ENCODE peak calls at places on chromosomes 16 and 17, in nine cellular contexts. F is NB4, M is omental fat pad, Z is choroid plexus epithelial cell, R is ovary, K is fibroblast of lung, W is WTC11, I is AG04450, D is SK-N-SH. P is an unnamed sample.

GRCh38 chr17:30278032-30278431 is 13.7 kb downstream of the BLMH start:
- DNase-seq in D (peak; percentile 45), F (peak; percentile 58), M (no peak), W (no peak), K (peak; percentile 29), Z (peak; percentile 91), R (no peak), I (no peak), P (peak; percentile 68)

GRCh38 chr17:50261051-50261915 is 13.0 kb upstream of the TMEM92 start:
- DNase-seq in I (no peak), F (no peak), K (no peak), R (no peak), D (peak; percentile 29), Z (no peak), M (no peak), W (no peak), P (no peak)

GRCh38 chr17:79865351-79866210 is 26.3 kb upstream of the CBX4 start:
- DNase-seq in D (peak; percentile 19), F (no peak), R (no peak), I (no peak), Z (no peak), M (no peak), K (no peak), W (no peak), P (no peak)

GRCh38 chr17:63358956-63359355 is 87.2 kb downstream of the CYB561 start:
- DNase-seq in R (no peak), D (no peak), W (no peak), M (no peak), K (no peak), I (no peak), Z (no peak), F (no peak), P (no peak)

GRCh38 chr17:65530985-65531507 is 30.4 kb downstream of the AXIN2 start:
- DNase-seq in R (no peak), W (no peak), F (no peak), Z (peak; percentile 89), D (peak; percentile 48), I (peak; percentile 79), M (no peak), K (peak; percentile 82), P (peak; percentile 62)

GRCh38 chr17:38461683-38462082 is 33.4 kb downstream of the ARHGAP23 start:
- DNase-seq in Z (no peak), D (no peak), R (peak; percentile 20), F (no peak), W (no peak), I (no peak), K (no peak), M (no peak), P (no peak)

GRCh38 chr16:79599256-79599836 is 1.2 kb downstream of the MAF start:
- DNase-seq in R (peak; percentile 67), K (peak; percentile 38), Z (peak; percentile 17), D (peak; percentile 66), M (no peak), I (no peak), F (no peak), W (peak; percentile 38), P (no peak)

GRCh38 chr16:79580465-79581200 is 19.9 kb downstream of the MAF start:
- DNase-seq in I (no peak), K (no peak), W (no peak), F (no peak), R (no peak), Z (no peak), D (no peak), M (no peak), P (no peak)

GRCh38 chr16:55499951-55500350 is 8.9 kb upstream of the LPCAT2 start:
- DNase-seq in R (no peak), Z (peak; percentile 98), D (no peak), K (peak; percentile 100), W (no peak), M (no peak), F (peak; percentile 69), I (peak; percentile 98), P (peak; percentile 99)

GRCh38 chr17:59492091-59492451 is 73.3 kb upstream of the DHX40 start:
- DNase-seq in M (no peak), K (no peak), D (no peak), Z (no peak), F (no peak), W (no peak), R (no peak), I (no peak), P (no peak)

GRCh38 chr17:79034931-79035485 is 11.0 kb downstream of the C1QTNF1 start:
- DNase-seq in K (no peak), R (no peak), M (no peak), D (no peak), F (no peak), W (no peak), Z (no peak), I (no peak), P (no peak)

GRCh38 chr17:32684087-32684828 is 192.7 kb downstream of the MYO1D start:
- DNase-seq in W (no peak), R (no peak), F (no peak), I (no peak), M (no peak), Z (no peak), K (no peak), D (no peak), P (no peak)

GRCh38 chr16:25966172-25967097 is 274.7 kb downstream of the HS3ST4 start:
- DNase-seq in M (no peak), F (no peak), Z (no peak), K (no peak), I (no peak), D (no peak), R (no peak), W (no peak), P (no peak)

GRCh38 chr17:61496957-61497653 is 44.9 kb downstream of the TBX4 start:
- DNase-seq in M (no peak), K (no peak), F (no peak), Z (no peak), D (no peak), W (no peak), I (no peak), R (no peak), P (no peak)

GRCh38 chr16:73368715-73369114 is 320.8 kb upstream of the ZFHX3 start:
- DNase-seq in F (no peak), M (no peak), D (no peak), I (no peak), Z (no peak), W (no peak), R (no peak), K (no peak), P (no peak)

GRCh38 chr17:38616361-38616760 is 10.6 kb upstream of the SRCIN1 start:
- DNase-seq in F (no peak), R (no peak), D (no peak), K (no peak), W (no peak), M (no peak), I (no peak), Z (no peak), P (no peak)

GRCh38 chr16:31377210-31377903 is 15.8 kb upstream of the ITGAD start:
- DNase-seq in K (no peak), W (no peak), R (no peak), M (no peak), I (no peak), D (no peak), Z (no peak), F (no peak), P (no peak)

DNA sequence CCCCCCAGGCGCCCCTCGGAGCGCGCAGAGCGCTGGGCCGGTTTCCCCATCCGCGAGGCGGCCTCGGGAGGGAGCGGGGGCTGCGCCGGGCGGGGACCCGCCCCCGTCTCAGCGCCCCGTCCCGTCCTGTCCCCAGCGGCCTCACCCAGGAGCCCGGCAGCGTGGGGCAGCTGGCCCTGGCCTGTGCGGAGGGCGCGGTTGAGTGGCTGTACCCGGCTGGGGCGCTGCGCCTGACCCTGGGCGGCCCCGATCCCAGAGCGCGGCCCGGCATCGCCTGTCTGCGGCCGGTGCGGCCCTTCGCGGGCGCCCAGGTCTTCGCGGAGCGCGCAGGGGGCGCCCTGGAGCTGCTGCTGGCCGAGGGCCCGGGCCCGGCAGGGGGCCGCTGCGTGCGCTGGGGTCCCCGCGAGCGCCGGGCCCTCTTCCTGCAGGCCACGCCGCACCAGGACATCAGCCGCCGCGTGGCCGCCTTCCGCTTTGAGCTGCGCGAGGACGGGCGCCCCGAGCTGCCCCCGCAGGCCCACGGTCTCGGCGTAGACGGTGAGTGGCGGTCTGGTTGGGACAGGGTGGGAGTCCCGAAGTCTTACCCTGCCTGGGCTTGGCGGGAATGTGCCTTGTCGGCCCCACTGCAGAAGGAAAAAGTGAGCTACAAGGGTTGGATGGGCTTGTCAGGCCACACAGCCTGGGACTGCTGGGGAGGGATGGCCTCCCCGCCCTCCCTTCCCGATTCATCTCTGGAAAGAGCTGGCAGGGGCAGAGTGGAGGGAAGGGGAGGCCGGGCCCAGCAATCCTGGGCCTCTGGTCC is 731 bp downstream of the METRN start:
- DNase-seq in M (no peak), Z (peak; percentile 39), F (peak; percentile 51), K (peak; percentile 31), I (no peak), R (no peak), D (peak; percentile 81), W (no peak), P (no peak)
- TF ChIP-seq CTCF in M (no peak), Z (no peak), F (no peak), K (no peak), I (no peak), R (no peak), D (peak; percentile 28), W (no peak), P (no peak)

GRCh38 chr16:8251298-8251697 is 339.0 kb downstream of the TMEM114 start:
- DNase-seq in W (no peak), M (no peak), I (no peak), R (no peak), K (no peak), Z (no peak), D (no peak), F (no peak), P (no peak)
- TF ChIP-seq CTCF in W (no peak), M (no peak), I (no peak), R (no peak), K (no peak), Z (no peak), D (no peak), F (no peak), P (no peak)

DNA sequence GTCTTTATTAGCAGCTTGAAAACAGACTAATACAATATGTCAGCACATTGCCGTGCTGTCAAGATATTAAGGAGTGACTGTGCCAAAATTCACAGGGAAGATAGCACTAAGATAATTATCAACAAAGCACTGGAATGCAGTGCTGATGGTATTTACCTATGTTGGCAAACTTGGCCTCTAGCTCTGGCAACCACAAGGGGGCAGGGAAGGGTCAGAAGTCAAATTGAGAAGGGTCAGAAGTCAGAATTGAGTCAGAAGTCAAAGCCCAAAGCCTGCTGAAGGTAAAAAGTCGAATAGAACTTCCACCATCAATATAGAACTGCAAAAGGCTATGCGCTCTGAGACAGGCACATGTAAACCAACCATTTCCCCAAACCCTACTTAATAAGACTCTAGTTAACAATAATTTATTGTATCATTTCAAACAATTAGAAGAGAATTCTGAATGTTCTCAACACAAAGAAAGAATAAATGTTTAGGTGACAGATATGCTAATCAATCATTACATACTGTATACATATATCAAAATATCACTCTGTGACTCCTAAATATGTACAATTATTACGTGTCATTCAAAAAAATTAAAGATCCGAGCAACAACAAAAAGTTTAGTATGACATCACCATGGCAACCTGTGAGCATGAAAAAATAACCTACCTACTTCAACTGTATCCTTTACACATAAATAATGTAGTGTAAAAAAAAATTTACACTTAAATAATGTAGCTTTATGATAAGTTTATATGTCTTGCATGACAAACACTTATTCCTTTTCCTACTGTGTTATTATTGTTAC is 916.1 kb downstream of the KCNJ2 start:
- DNase-seq in W (peak; percentile 70), R (no peak), M (no peak), Z (no peak), D (peak; percentile 30), F (peak; percentile 28), K (no peak), I (no peak), P (no peak)
- TF ChIP-seq CTCF in W (peak; percentile 63), R (no peak), M (no peak), Z (peak; percentile 34), D (peak; percentile 63), F (peak; percentile 35), K (peak; percentile 23), I (peak; percentile 9), P (peak; percentile 41)

GRCh38 chr16:86697715-86698114 is 119.4 kb downstream of the FOXL1 start:
- DNase-seq in R (no peak), D (no peak), F (no peak), M (no peak), Z (peak; percentile 72), K (peak; percentile 43), W (no peak), I (peak; percentile 16), P (peak; percentile 33)
- TF ChIP-seq CTCF in R (no peak), D (no peak), F (no peak), M (no peak), Z (no peak), K (no peak), W (no peak), I (no peak), P (no peak)

P was measured in brain microvascular endothelial cell.